ENCODE peak calls at places on chromosome 18, in six cellular contexts. L is psoas muscle, H is RWPE1, V is OCI-LY7, R is mesothelial cell of epicardium, S is GM12865. F is an unnamed sample.

GRCh38 chr18:72700961-72701710 is 157.0 kb upstream of the CBLN2 start:
- DNase-seq in L (no peak), H (peak), V (no peak), R (no peak), S (peak), F (no peak)

GRCh38 chr18:78430171-78430857 is 549.3 kb upstream of the SALL3 start:
- DNase-seq in L (no peak), H (no peak), V (no peak), R (no peak), S (no peak), F (no peak)

GRCh38 chr18:3224223-3224622 is 4.5 kb upstream of the MYOM1 start:
- DNase-seq in L (no peak), H (no peak), V (no peak), R (no peak), S (no peak), F (no peak)

GRCh38 chr18:39453882-39454281 is 1888.3 kb upstream of the CELF4 start:
- DNase-seq in L (no peak), H (peak), V (no peak), R (no peak), S (no peak), F (no peak)

GRCh38 chr18:68469049-68469625 is 245.8 kb downstream of the TMX3 start:
- DNase-seq in L (no peak), H (no peak), V (no peak), R (no peak), S (no peak), F (no peak)

GRCh38 chr18:36493349-36494281 is 196.1 kb downstream of the FHOD3 start:
- DNase-seq in L (peak), H (no peak), V (no peak), R (no peak), S (no peak), F (no peak)

GRCh38 chr18:27666070-27666469 is 481.0 kb upstream of the CHST9 start:
- DNase-seq in L (no peak), H (no peak), V (no peak), R (no peak), S (no peak), F (no peak)

GRCh38 chr18:57666818-57667497 is 45.3 kb upstream of the NARS1 start:
- DNase-seq in L (no peak), H (peak), V (no peak), R (no peak), S (no peak), F (no peak)

GRCh38 chr18:42255908-42256765 is 301.1 kb downstream of the PIK3C3 start:
- DNase-seq in L (no peak), H (no peak), V (no peak), R (no peak), S (no peak), F (no peak)

GRCh38 chr18:62037989-62038778 is 145.4 kb upstream of the RNF152 start:
- DNase-seq in L (no peak), H (no peak), V (no peak), R (no peak), S (no peak), F (no peak)

GRCh38 chr18:54528942-54529376 is 62.1 kb upstream of the DYNAP start:
- DNase-seq in L (no peak), H (no peak), V (no peak), R (no peak), S (no peak), F (no peak)

GRCh38 chr18:23166863-23167531 is 31.7 kb downstream of the CABLES1 start:
- DNase-seq in L (no peak), H (no peak), V (no peak), R (no peak), S (no peak), F (no peak)

GRCh38 chr18:23171581-23172156 is 36.4 kb downstream of the CABLES1 start:
- DNase-seq in L (no peak), H (no peak), V (no peak), R (no peak), S (no peak), F (no peak)

GRCh38 chr18:23170137-23170536 is 34.9 kb downstream of the CABLES1 start:
- DNase-seq in L (no peak), H (no peak), V (no peak), R (no peak), S (no peak), F (no peak)

GRCh38 chr18:23172981-23173380 is 37.7 kb downstream of the CABLES1 start:
- DNase-seq in L (no peak), H (no peak), V (no peak), R (no peak), S (no peak), F (no peak)

DNA sequence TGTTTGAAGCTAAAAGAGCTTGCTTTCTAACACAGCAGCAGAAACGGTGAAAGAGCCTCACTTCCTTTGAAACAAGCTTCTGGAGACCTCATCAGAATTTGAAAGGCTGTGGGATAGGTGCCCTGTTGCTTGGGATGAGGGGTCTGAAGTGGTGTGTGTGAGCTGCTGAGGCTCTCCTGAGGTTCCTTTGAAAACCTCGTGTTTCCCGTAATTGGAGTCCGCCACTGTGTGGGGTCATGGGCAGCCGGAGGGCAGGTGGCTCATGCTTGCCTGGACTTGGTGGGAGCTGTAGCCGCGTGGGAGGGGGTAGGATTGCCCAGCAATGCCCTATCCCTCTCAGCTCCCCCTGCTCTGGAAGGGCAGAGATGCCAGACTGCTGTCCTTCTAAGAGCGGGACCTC is 34.4 kb downstream of the CABLES1 start:
- DNase-seq in L (no peak), H (no peak), V (no peak), R (no peak), S (no peak), F (no peak)
- TF ChIP-seq CTCF in L (no peak), H (no peak), V (no peak), R (no peak), S (no peak), F (no peak)

GRCh38 chr18:76430636-76431035 is 64.4 kb downstream of the ZNF516 start:
- DNase-seq in L (no peak), H (no peak), V (no peak), R (no peak), S (no peak), F (no peak)

GRCh38 chr18:76429262-76430126 is 65.5 kb downstream of the ZNF516 start:
- DNase-seq in L (peak), H (no peak), V (no peak), R (no peak), S (no peak), F (no peak)

GRCh38 chr18:76425299-76426101 is 69.5 kb downstream of the ZNF516 start:
- DNase-seq in L (no peak), H (no peak), V (no peak), R (no peak), S (no peak), F (no peak)

GRCh38 chr18:76428396-76429261 is 66.4 kb downstream of the ZNF516 start:
- DNase-seq in L (no peak), H (no peak), V (no peak), R (no peak), S (no peak), F (no peak)

GRCh38 chr18:76426738-76427305 is 68.2 kb downstream of the ZNF516 start:
- DNase-seq in L (peak), H (peak), V (no peak), R (no peak), S (no peak), F (no peak)
- TF ChIP-seq CTCF in L (peak), H (peak), V (peak), R (peak), S (peak), F (no peak)

GRCh38 chr18:21134895-21135294 is 23.3 kb upstream of the ROCK1 start:
- DNase-seq in L (no peak), H (no peak), V (peak), R (no peak), S (peak), F (no peak)
- TF ChIP-seq CTCF in L (peak), H (peak), V (peak), R (no peak), S (peak), F (peak)

GRCh38 chr18:63069496-63069895 is 250.1 kb downstream of the BCL2 start:
- DNase-seq in L (no peak), H (no peak), V (no peak), R (no peak), S (no peak), F (no peak)

GRCh38 chr18:63074987-63075404 is 244.6 kb downstream of the BCL2 start:
- DNase-seq in L (peak), H (peak), V (no peak), R (peak), S (no peak), F (peak)

GRCh38 chr18:63070750-63071502 is 248.6 kb downstream of the BCL2 start:
- DNase-seq in L (no peak), H (no peak), V (no peak), R (no peak), S (no peak), F (no peak)

GRCh38 chr18:63071566-63072175 is 247.9 kb downstream of the BCL2 start:
- DNase-seq in L (no peak), H (no peak), V (no peak), R (no peak), S (no peak), F (no peak)

DNA sequence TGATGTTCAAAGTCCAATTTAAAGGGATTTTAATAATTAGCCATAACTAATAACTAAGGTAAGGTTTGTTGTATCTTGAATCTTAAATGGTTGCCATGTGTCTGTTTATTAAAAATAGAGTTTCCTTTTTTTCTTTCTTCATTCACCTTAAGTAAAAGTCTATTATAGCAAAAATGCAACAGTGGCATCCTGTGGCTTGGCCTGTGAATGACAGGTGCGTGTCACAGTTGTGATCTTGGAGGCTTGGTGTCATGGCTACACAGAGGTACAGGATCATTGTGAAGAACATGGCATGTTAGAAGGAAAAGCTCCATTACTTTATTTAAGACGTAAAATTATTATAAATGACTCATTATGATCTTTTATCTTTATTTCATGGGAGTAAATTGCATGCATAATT is 246.1 kb downstream of the BCL2 start:
- DNase-seq in L (no peak), H (no peak), V (peak), R (no peak), S (peak), F (no peak)
- TF ChIP-seq CTCF in L (no peak), H (no peak), V (peak), R (no peak), S (peak), F (peak)

F was measured in natural killer cell.